ENCODE peak calls at places on chromosomes 3 and 15, in six cellular contexts. X, M, U, N, A and T are unnamed samples.

GRCh38 chr3:173065543-173065970 is 75.5 kb downstream of the SPATA16 start:
- DNase-seq in M (no peak), A (no peak), X (peak; percentile 42), U (no peak), N (no peak), T (no peak)

GRCh38 chr3:170614214-170614966 is 28.5 kb upstream of the SLC7A14 start:
- DNase-seq in U (peak; percentile 51), X (peak; percentile 86), M (peak; percentile 32), A (no peak), N (peak; percentile 92), T (peak; percentile 29)

GRCh38 chr3:187721055-187721454 is 18.7 kb upstream of the RTP2 start:
- DNase-seq in X (no peak), U (no peak), M (no peak), A (no peak), N (no peak), T (no peak)

GRCh38 chr15:22902578-22902977 is 64.1 kb downstream of the NIPA2 start:
- DNase-seq in M (no peak), U (no peak), N (no peak), A (no peak), X (no peak), T (no peak)

GRCh38 chr3:632571-633170 is 436.1 kb downstream of the CHL1 start:
- DNase-seq in A (peak; percentile 41), U (no peak), X (peak; percentile 10), N (peak; percentile 79), M (peak; percentile 41), T (peak; percentile 43)

GRCh38 chr3:152295344-152295743 is 26.6 kb downstream of the MBNL1 start:
- DNase-seq in M (no peak), X (no peak), N (no peak), U (no peak), A (no peak), T (no peak)

GRCh38 chr15:101305820-101306255 is 10.8 kb upstream of the SNRPA1 start:
- DNase-seq in N (no peak), U (no peak), A (no peak), X (no peak), M (no peak), T (no peak)

GRCh38 chr3:159632124-159632523 is 356.5 kb upstream of the IL12A start:
- DNase-seq in U (no peak), M (no peak), A (no peak), X (no peak), N (no peak), T (no peak)

GRCh38 chr3:18127864-18128185 is 297.3 kb downstream of the SATB1 start:
- DNase-seq in X (no peak), U (no peak), N (no peak), M (no peak), A (no peak), T (peak; percentile 59)

GRCh38 chr3:155670320-155670719 is 74.6 kb downstream of the PLCH1 start:
- DNase-seq in N (no peak), A (no peak), X (no peak), M (no peak), U (no peak), T (no peak)

GRCh38 chr3:44966795-44967278 is 9.1 kb downstream of the ZDHHC3 start:
- DNase-seq in A (no peak), N (no peak), U (no peak), M (no peak), X (no peak), T (peak; percentile 99)

GRCh38 chr15:88391700-88392099 is 75.5 kb downstream of the MRPL46 start:
- DNase-seq in X (no peak), A (no peak), M (no peak), U (no peak), N (no peak), T (peak; percentile 16)

GRCh38 chr3:51669241-51670052 is 1.6 kb upstream of the TEX264 start:
- DNase-seq in M (peak; percentile 94), N (peak; percentile 87), U (peak; percentile 55), A (peak; percentile 90), X (peak; percentile 55), T (peak; percentile 90)

GRCh38 chr3:122353215-122353614 is 28.2 kb downstream of the CSTA start:
- DNase-seq in N (no peak), X (no peak), U (no peak), M (no peak), A (no peak), T (no peak)

GRCh38 chr3:179671309-179671708 is 18.5 kb downstream of the USP13 start:
- DNase-seq in X (no peak), A (no peak), U (no peak), N (no peak), M (no peak), T (no peak)

GRCh38 chr3:190205739-190206138 is 85.0 kb upstream of the P3H2 start:
- DNase-seq in M (no peak), A (no peak), N (peak; percentile 72), U (peak; percentile 27), X (peak; percentile 76), T (no peak)

GRCh38 chr15:28096720-28097431 is 2.2 kb downstream of the OCA2 start:
- DNase-seq in A (no peak), U (no peak), N (no peak), M (no peak), X (no peak), T (no peak)

GRCh38 chr3:59027607-59028006 is 22.2 kb downstream of the CFAP20DC start:
- DNase-seq in N (no peak), A (no peak), M (no peak), U (no peak), X (no peak), T (no peak)

GRCh38 chr15:63701365-63701764 is 104.2 kb downstream of the FBXL22 start:
- DNase-seq in N (no peak), U (no peak), X (no peak), M (no peak), A (no peak), T (no peak)

GRCh38 chr3:151075869-151076573 is 9.4 kb upstream of the MED12L start:
- DNase-seq in A (no peak), N (no peak), X (no peak), U (no peak), M (no peak), T (no peak)

GRCh38 chr3:182909318-182910040 is 70.9 kb downstream of the DCUN1D1 start:
- DNase-seq in M (no peak), X (peak; percentile 16), N (peak; percentile 61), A (no peak), U (no peak), T (peak; percentile 64)

GRCh38 chr3:67461667-67462142 is 192.7 kb downstream of the SUCLG2 start:
- DNase-seq in N (no peak), U (peak; percentile 29), A (no peak), X (peak; percentile 44), M (no peak), T (no peak)

GRCh38 chr3:189353988-189354735 is 182.4 kb downstream of the TPRG1 start:
- DNase-seq in N (no peak), X (no peak), A (no peak), U (no peak), M (no peak), T (no peak)

GRCh38 chr3:195008816-195009215 is 262.1 kb downstream of the XXYLT1 start:
- DNase-seq in N (no peak), A (no peak), U (no peak), X (no peak), M (no peak), T (no peak)

GRCh38 chr15:85026304-85027032 is 44.8 kb downstream of the PDE8A start:
- DNase-seq in M (no peak), U (no peak), X (no peak), N (no peak), A (no peak), T (no peak)

GRCh38 chr3:126147932-126148683 is 32.3 kb downstream of the ALDH1L1 start:
- DNase-seq in X (no peak), N (no peak), U (no peak), A (no peak), M (no peak), T (no peak)

GRCh38 chr3:114362815-114363214 is 69.0 kb downstream of the TIGIT start:
- DNase-seq in A (no peak), X (peak; percentile 27), U (no peak), N (peak; percentile 62), M (no peak), T (peak; percentile 51)

GRCh38 chr3:58379351-58380073 is 46.8 kb downstream of the PXK start:
- DNase-seq in X (no peak), U (no peak), N (no peak), A (no peak), M (no peak), T (no peak)

GRCh38 chr3:65671004-65671403 is 367.7 kb downstream of the MAGI1 start:
- DNase-seq in N (no peak), A (no peak), M (no peak), X (no peak), U (no peak), T (no peak)

GRCh38 chr3:125075738-125076137 is 19.9 kb upstream of the HEG1 start:
- DNase-seq in N (no peak), A (no peak), U (no peak), M (no peak), X (no peak), T (no peak)

GRCh38 chr15:52180196-52180835 is 10.9 kb downstream of the GNB5 start:
- DNase-seq in X (no peak), N (no peak), A (no peak), M (no peak), U (no peak), T (no peak)

GRCh38 chr3:134441321-134441720 is 44.5 kb downstream of the ANAPC13 start:
- DNase-seq in A (no peak), U (no peak), N (no peak), M (no peak), X (no peak), T (no peak)

GRCh38 chr3:9172851-9173320 is 76.6 kb downstream of the SRGAP3 start:
- DNase-seq in M (no peak), N (no peak), U (no peak), X (no peak), A (no peak), T (no peak)

GRCh38 chr3:14216257-14217048 is 37.8 kb downstream of the LSM3 start:
- DNase-seq in N (no peak), A (peak; percentile 68), M (no peak), U (no peak), X (peak; percentile 78), T (peak; percentile 73)

GRCh38 chr3:108124337-108125150 is 33.7 kb upstream of the CD47 start:
- DNase-seq in M (no peak), A (peak; percentile 69), U (no peak), X (no peak), N (no peak), T (peak; percentile 87)

GRCh38 chr3:171417813-171418212 is 42.4 kb downstream of the TNIK start:
- DNase-seq in N (peak; percentile 34), U (peak; percentile 80), X (peak; percentile 92), M (peak; percentile 9), A (no peak), T (no peak)

GRCh38 chr3:33980252-33980651 is 181.8 kb downstream of the PDCD6IP start:
- DNase-seq in M (peak; percentile 5), N (peak; percentile 71), X (peak; percentile 38), U (peak; percentile 67), A (no peak), T (peak; percentile 15)

GRCh38 chr15:50707878-50708427 is 21.4 kb upstream of the TRPM7 start:
- DNase-seq in A (no peak), M (no peak), X (no peak), U (no peak), N (no peak), T (no peak)